ENCODE peak calls at places on chromosome X, in ten cellular contexts. M is upper lobe of right lung, S is NCI-H69, J is MG63, O is choroid plexus epithelial cell, R is C1 segment of cervical spinal cord, N is dermis microvascular lymphatic vessel endothelial cell, F is caudate nucleus, Q is GM23248, T is posterior cingulate gyrus. U is an unnamed sample.

GRCh38 chrX:122771933-122772332 is 412.1 kb upstream of the GRIA3 start:
- DNase-seq in M (no peak), S (no peak), J (no peak), O (no peak), R (no peak), N (no peak), F (no peak), Q (no peak), T (no peak), U (no peak)

GRCh38 chrX:39855748-39856129 is 242.0 kb downstream of the BCOR start:
- DNase-seq in M (no peak), S (peak; percentile 95), J (peak; percentile 43), O (no peak), R (peak; percentile 2), N (peak; percentile 5), F (no peak), Q (peak; percentile 62), T (no peak), U (no peak)

GRCh38 chrX:42219231-42219630 is 295.9 kb upstream of the CASK start:
- DNase-seq in M (no peak), S (no peak), J (no peak), O (no peak), R (no peak), N (no peak), F (no peak), Q (no peak), T (no peak), U (no peak)

GRCh38 chrX:96372313-96373046 is 312.2 kb upstream of the DIAPH2 start:
- DNase-seq in M (no peak), S (no peak), J (peak; percentile 0), O (peak; percentile 80), R (no peak), N (peak; percentile 55), F (no peak), Q (peak; percentile 66), T (no peak), U (no peak)

GRCh38 chrX:29947225-29947624 is 268.1 kb upstream of the MAGEB2 start:
- DNase-seq in M (no peak), S (no peak), J (no peak), O (no peak), R (no peak), N (no peak), F (no peak), Q (peak; percentile 20), T (no peak), U (no peak)

GRCh38 chrX:130027569-130027968 is 45.1 kb downstream of the BCORL1 start:
- DNase-seq in M (no peak), S (no peak), J (no peak), O (no peak), R (no peak), N (no peak), F (no peak), Q (no peak), T (no peak), U (no peak)

GRCh38 chrX:48083212-48083611 is 11.8 kb upstream of the ZNF630 start:
- DNase-seq in M (no peak), S (peak; percentile 42), J (peak; percentile 3), O (peak; percentile 65), R (peak; percentile 0), N (peak; percentile 16), F (no peak), Q (peak; percentile 61), T (no peak), U (no peak)

GRCh38 chrX:115649461-115650063 is 88.6 kb downstream of the PLS3 start:
- DNase-seq in M (no peak), S (no peak), J (no peak), O (peak; percentile 47), R (no peak), N (no peak), F (no peak), Q (no peak), T (no peak), U (no peak)

GRCh38 chrX:120429776-120430535 is 39.1 kb downstream of the LAMP2 start:
- DNase-seq in M (no peak), S (peak; percentile 3), J (no peak), O (peak; percentile 9), R (no peak), N (no peak), F (no peak), Q (no peak), T (no peak), U (no peak)

GRCh38 chrX:19739683-19740082 is 147.7 kb downstream of the SH3KBP1 start:
- DNase-seq in M (peak; percentile 64), S (peak; percentile 41), J (peak; percentile 56), O (peak; percentile 77), R (no peak), N (peak; percentile 21), F (no peak), Q (peak; percentile 82), T (peak; percentile 32), U (no peak)

GRCh38 chrX:9595131-9595530 is 130.3 kb downstream of the TBL1X start:
- DNase-seq in M (no peak), S (no peak), J (peak; percentile 64), O (peak; percentile 52), R (no peak), N (no peak), F (no peak), Q (peak; percentile 43), T (no peak), U (no peak)

GRCh38 chrX:12999422-12999821 is 24.5 kb downstream of the TMSB4X start:
- DNase-seq in M (no peak), S (peak; percentile 3), J (no peak), O (peak; percentile 77), R (no peak), N (peak; percentile 55), F (no peak), Q (no peak), T (no peak), U (no peak)

GRCh38 chrX:31333181-31333831 is 261.5 kb upstream of the FTHL17 start:
- DNase-seq in M (no peak), S (no peak), J (no peak), O (peak; percentile 88), R (no peak), N (no peak), F (no peak), Q (peak; percentile 49), T (no peak), U (no peak)

GRCh38 chrX:283115-283845 is 2.1 kb downstream of the PLCXD1 start:
- DNase-seq in M (peak; percentile 91), S (no peak), J (peak; percentile 94), O (peak; percentile 92), R (no peak), N (peak; percentile 73), F (no peak), Q (peak; percentile 94), T (peak; percentile 87), U (no peak)

GRCh38 chrX:46208225-46208854 is 336.9 kb downstream of the ZNF674 start:
- DNase-seq in M (no peak), S (no peak), J (no peak), O (peak; percentile 29), R (no peak), N (no peak), F (no peak), Q (peak; percentile 58), T (no peak), U (no peak)

GRCh38 chrX:131703646-131704045 is 159.8 kb downstream of the OR13H1 start:
- DNase-seq in M (no peak), S (no peak), J (no peak), O (no peak), R (no peak), N (no peak), F (no peak), Q (no peak), T (no peak), U (no peak)

GRCh38 chrX:154714925-154715324 is 36.0 kb downstream of the GAB3 start:
- DNase-seq in M (no peak), S (peak; percentile 35), J (no peak), O (peak; percentile 69), R (peak; percentile 2), N (no peak), F (peak; percentile 6), Q (peak; percentile 44), T (no peak), U (no peak)

GRCh38 chrX:97330150-97330549 is 446.4 kb downstream of the RPA4 start:
- DNase-seq in M (no peak), S (no peak), J (no peak), O (peak; percentile 0), R (no peak), N (no peak), F (no peak), Q (no peak), T (no peak), U (no peak)

GRCh38 chrX:2819345-2820130 is 9.2 kb upstream of the GYG2 start:
- DNase-seq in M (no peak), S (no peak), J (no peak), O (peak; percentile 52), R (no peak), N (peak; percentile 52), F (no peak), Q (peak; percentile 57), T (no peak), U (no peak)

GRCh38 chrX:136353519-136354095 is 52.8 kb downstream of the ADGRG4 start:
- DNase-seq in M (no peak), S (no peak), J (no peak), O (no peak), R (no peak), N (no peak), F (no peak), Q (peak; percentile 46), T (no peak), U (no peak)

GRCh38 chrX:38732866-38733265 is 68.4 kb upstream of the MID1IP1 start:
- DNase-seq in M (no peak), S (no peak), J (no peak), O (no peak), R (no peak), N (no peak), F (no peak), Q (no peak), T (no peak), U (no peak)

GRCh38 chrX:51148848-51149247 is 183.8 kb upstream of the NUDT10 start:
- DNase-seq in M (no peak), S (no peak), J (peak; percentile 2), O (no peak), R (peak; percentile 2), N (no peak), F (no peak), Q (no peak), T (no peak), U (no peak)

GRCh38 chrX:129641941-129642340 is 12.8 kb downstream of the APLN start:
- DNase-seq in M (no peak), S (no peak), J (peak; percentile 48), O (peak; percentile 36), R (no peak), N (no peak), F (no peak), Q (peak; percentile 22), T (no peak), U (no peak)

GRCh38 chrX:74080165-74080564 is 223.8 kb upstream of the ZCCHC13 start:
- DNase-seq in M (no peak), S (no peak), J (no peak), O (peak; percentile 1), R (no peak), N (no peak), F (no peak), Q (peak; percentile 21), T (no peak), U (no peak)

GRCh38 chrX:130173190-130173895 is 1.6 kb downstream of the RAB33A start:
- DNase-seq in M (no peak), S (no peak), J (peak; percentile 4), O (peak; percentile 84), R (peak; percentile 39), N (no peak), F (peak; percentile 21), Q (peak; percentile 85), T (no peak), U (peak; percentile 2)

GRCh38 chrX:17377047-17377692 is 2.2 kb downstream of the NHS start:
- DNase-seq in M (peak; percentile 63), S (peak; percentile 88), J (no peak), O (peak; percentile 22), R (peak; percentile 17), N (no peak), F (peak; percentile 9), Q (peak; percentile 77), T (peak; percentile 21), U (no peak)

GRCh38 chrX:131068945-131069719 is 11.0 kb downstream of the ARHGAP36 start:
- DNase-seq in M (no peak), S (no peak), J (peak; percentile 14), O (peak; percentile 5), R (no peak), N (no peak), F (no peak), Q (peak; percentile 29), T (no peak), U (peak; percentile 14)

GRCh38 chrX:30762754-30763153 is 109.5 kb downstream of the GK start:
- DNase-seq in M (no peak), S (no peak), J (no peak), O (no peak), R (no peak), N (no peak), F (no peak), Q (no peak), T (no peak), U (no peak)

U was measured in nucleus accumbens.